ENCODE peak calls at places on chromosomes 3 and 15, in ten cellular contexts. I, Q, N, H, R, E, X, P, A and O are unnamed samples.

GRCh38 chr15:52011711-52012144 is 7.3 kb upstream of the MAPK6 start:
- DNase-seq in I (no peak), Q (no peak), N (no peak), H (no peak), R (no peak), E (no peak), X (no peak), P (no peak), A (no peak), O (no peak)

GRCh38 chr3:137946341-137946973 is 63.5 kb upstream of the CLDN18 start:
- DNase-seq in I (peak), Q (peak), N (peak), H (peak), R (no peak), E (peak), X (peak), P (peak), A (peak), O (peak)

GRCh38 chr3:99781761-99782160 is 35.9 kb upstream of the CMSS1 start:
- DNase-seq in I (no peak), Q (no peak), N (no peak), H (peak), R (no peak), E (no peak), X (no peak), P (no peak), A (no peak), O (no peak)

GRCh38 chr3:49519916-49520385 is 34.3 kb upstream of the BSN start:
- DNase-seq in I (no peak), Q (no peak), N (no peak), H (no peak), R (no peak), E (no peak), X (no peak), P (no peak), A (no peak), O (peak)

GRCh38 chr3:116165190-116165589 is 280.1 kb downstream of the LSAMP start:
- DNase-seq in I (no peak), Q (no peak), N (no peak), H (no peak), R (no peak), E (no peak), X (no peak), P (no peak), A (no peak), O (no peak)

GRCh38 chr15:75178171-75178937 is 23.3 kb upstream of the C15orf39 start:
- DNase-seq in I (peak), Q (peak), N (peak), H (no peak), R (peak), E (peak), X (peak), P (no peak), A (peak), O (peak)

GRCh38 chr3:8972614-8973013 is 9.3 kb upstream of the RAD18 start:
- DNase-seq in I (no peak), Q (no peak), N (no peak), H (peak), R (no peak), E (peak), X (no peak), P (no peak), A (no peak), O (no peak)

GRCh38 chr3:113660901-113661300 is 35.5 kb downstream of the USF3 start:
- DNase-seq in I (no peak), Q (no peak), N (peak), H (peak), R (no peak), E (no peak), X (no peak), P (no peak), A (peak), O (peak)

GRCh38 chr3:170038434-170039110 is 777 bp downstream of the GPR160 start:
- DNase-seq in I (no peak), Q (no peak), N (no peak), H (no peak), R (peak), E (peak), X (peak), P (no peak), A (peak), O (no peak)

GRCh38 chr3:50423543-50423942 is 64.2 kb upstream of the TMEM115 start:
- DNase-seq in I (no peak), Q (no peak), N (no peak), H (no peak), R (no peak), E (no peak), X (peak), P (no peak), A (peak), O (no peak)

GRCh38 chr15:60243769-60244168 is 154.0 kb downstream of the ANXA2 start:
- DNase-seq in I (no peak), Q (no peak), N (no peak), H (no peak), R (no peak), E (no peak), X (no peak), P (no peak), A (no peak), O (no peak)

GRCh38 chr3:113844622-113845222 is 6.1 kb downstream of the GRAMD1C start:
- DNase-seq in I (no peak), Q (no peak), N (no peak), H (peak), R (no peak), E (peak), X (no peak), P (peak), A (no peak), O (no peak)

GRCh38 chr15:31930967-31931366 is 99.3 kb upstream of the CHRNA7 start:
- DNase-seq in I (no peak), Q (no peak), N (no peak), H (no peak), R (no peak), E (no peak), X (no peak), P (no peak), A (no peak), O (no peak)

GRCh38 chr15:40847225-40847961 is 3.5 kb downstream of the SPINT1 start:
- DNase-seq in I (no peak), Q (peak), N (peak), H (peak), R (no peak), E (no peak), X (peak), P (peak), A (peak), O (peak)

GRCh38 chr3:145776782-145777408 is 384.1 kb downstream of the PLOD2 start:
- DNase-seq in I (no peak), Q (peak), N (no peak), H (peak), R (no peak), E (peak), X (peak), P (peak), A (peak), O (no peak)

GRCh38 chr15:25238126-25238525 is 200.7 kb downstream of the UBE3A start:
- DNase-seq in I (no peak), Q (no peak), N (peak), H (no peak), R (no peak), E (no peak), X (no peak), P (no peak), A (no peak), O (peak)

GRCh38 chr15:37016287-37016686 is 84.1 kb downstream of the MEIS2 start:
- DNase-seq in I (peak), Q (peak), N (peak), H (peak), R (no peak), E (no peak), X (no peak), P (no peak), A (peak), O (no peak)

DNA sequence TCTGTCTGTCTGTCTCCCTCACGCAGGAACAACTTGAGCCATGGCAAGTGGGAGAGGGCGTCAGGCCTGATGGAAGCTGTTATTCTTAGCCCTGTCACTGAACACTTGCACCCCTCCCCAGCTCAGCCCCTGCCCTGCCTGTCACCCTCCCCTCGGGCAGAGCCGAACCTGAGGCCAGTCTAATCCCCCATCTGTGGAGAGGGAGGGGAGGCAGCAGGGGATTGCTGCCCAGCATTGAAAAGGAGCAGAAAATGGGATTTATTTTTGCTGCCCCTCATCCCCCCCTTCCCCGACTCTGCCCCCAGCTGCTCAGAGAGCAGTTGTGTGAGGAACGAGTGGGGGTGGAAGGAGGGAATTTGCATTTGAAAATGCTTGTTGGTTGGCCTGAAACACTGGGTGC is 71.6 kb downstream of the EPHB3 start:
- DNase-seq in I (no peak), Q (no peak), N (no peak), H (no peak), R (no peak), E (no peak), X (no peak), P (no peak), A (no peak), O (no peak)
- TF ChIP-seq POLR2A in I (no peak), Q (no peak), N (no peak), H (no peak), R (no peak), E (no peak), X (no peak), P (no peak), A (no peak), O (no peak)

DNA sequence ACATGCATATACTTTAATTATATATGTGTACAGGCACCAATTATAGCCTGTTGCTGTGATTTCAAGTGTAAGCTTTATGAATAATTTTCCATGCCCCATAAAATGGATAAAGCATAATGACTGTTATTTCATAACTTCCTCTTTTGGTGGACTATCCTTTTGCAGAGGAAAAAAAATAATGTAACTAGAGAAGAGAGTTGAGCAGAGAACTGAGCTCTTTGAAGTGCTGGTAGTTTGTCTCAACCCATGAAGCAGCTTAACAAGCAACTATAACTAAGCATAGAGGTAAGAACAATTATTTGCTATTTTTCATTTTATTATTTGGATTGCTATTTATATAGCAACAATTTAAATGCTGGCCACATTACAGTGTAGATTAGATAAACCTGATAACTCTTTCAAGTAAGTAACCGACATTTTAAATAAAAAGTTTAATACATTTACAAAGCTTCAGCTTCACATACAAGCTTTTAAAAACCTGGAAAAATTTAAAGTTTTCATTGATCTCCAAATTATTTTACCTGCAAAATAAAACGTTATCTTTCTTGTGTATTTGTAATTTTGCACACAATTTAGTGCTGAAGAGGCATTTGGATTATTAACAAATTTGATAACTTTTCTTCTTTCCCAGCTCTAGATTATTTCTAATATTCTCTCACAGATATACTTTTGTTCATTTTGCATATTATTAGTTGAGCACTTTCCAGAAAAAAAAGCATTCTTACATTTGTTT is 24.4 kb upstream of the MBNL1 start:
- DNase-seq in I (no peak), Q (no peak), N (no peak), H (no peak), R (no peak), E (peak), X (no peak), P (no peak), A (no peak), O (no peak)
- TF ChIP-seq POLR2A in I (no peak), Q (no peak), N (no peak), H (no peak), R (no peak), E (peak), X (no peak), P (no peak), A (no peak), O (no peak)

GRCh38 chr15:58749532-58750337 is at the start of gene ADAM10:
- DNase-seq in I (peak), Q (peak), N (peak), H (peak), R (peak), E (peak), X (peak), P (peak), A (peak), O (peak)
- TF ChIP-seq POLR2A in I (peak), Q (peak), N (peak), H (peak), R (peak), E (peak), X (peak), P (peak), A (peak), O (peak)

DNA sequence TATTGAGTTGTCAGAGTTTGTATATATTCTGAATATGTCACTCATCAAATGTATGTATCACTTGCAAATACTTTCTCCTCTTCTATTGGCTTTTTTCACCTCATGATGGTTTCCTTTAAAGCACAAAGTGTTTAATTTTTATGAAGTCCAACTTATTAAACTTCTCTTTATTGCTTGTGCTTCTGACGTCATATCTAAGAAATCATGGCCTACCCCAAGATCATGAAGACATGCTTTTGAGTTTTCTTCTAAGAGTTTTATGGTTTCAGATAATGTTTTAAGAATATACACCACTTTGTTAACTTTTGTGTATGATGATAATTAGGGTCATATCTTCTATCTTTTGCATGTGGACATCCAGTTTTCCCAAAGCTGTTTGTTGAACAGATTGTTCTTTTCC is 417.2 kb upstream of the ATP10A start:
- DNase-seq in I (no peak), Q (no peak), N (no peak), H (no peak), R (no peak), E (no peak), X (no peak), P (no peak), A (no peak), O (no peak)
- TF ChIP-seq POLR2A in I (no peak), Q (no peak), N (no peak), H (no peak), R (no peak), E (no peak), X (no peak), P (no peak), A (no peak), O (no peak)

DNA sequence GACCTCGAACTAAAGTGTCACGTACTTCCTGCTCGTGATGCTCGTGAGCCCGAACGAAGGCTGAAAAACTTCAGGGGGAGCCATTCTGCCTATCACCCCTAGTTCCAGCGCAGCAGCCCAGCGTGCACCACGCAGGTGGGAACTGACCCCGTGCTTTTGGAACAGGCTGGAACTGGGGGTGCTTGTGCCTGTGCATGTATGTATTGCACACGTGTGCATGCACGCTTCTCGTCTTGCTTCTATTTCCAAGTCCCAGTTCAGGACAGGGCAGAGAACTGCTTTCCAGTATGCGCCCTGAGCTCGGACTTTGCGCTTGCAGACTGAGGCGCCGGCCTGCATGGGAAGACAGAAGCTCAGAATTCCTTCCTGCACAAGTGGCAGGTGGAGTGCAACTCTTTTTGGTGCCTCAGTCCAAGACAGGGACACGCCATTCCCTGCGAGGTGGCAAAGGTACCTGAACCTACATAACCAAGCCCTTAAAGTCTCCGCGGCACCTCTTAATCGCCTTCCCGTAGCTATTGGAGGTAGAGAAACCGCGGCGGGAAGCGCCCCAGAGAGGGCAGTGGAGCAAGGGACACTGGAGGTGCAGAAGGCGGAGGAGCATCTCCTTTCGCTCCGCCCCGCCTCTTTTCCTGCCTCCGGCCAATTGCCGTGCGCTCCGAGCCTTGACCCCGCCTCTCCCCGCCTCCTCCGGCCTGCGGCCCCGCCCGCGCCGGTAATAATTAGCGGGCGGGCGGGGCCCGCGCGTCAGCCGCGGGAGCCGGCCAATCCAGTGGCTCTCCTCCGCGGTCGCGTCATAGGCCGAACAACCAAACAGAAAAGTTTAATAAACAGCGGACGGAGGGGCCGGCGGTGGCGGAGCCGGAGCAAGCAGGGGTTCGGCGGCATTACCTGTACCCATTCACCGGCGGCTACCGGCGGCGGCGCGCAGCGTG is at the start of gene ZFAND6:
- DNase-seq in I (peak), Q (peak), N (peak), H (peak), R (peak), E (peak), X (peak), P (peak), A (peak), O (peak)
- TF ChIP-seq POLR2A in I (peak), Q (peak), N (peak), H (peak), R (peak), E (peak), X (no peak), P (peak), A (peak), O (peak)

GRCh38 chr3:23859839-23860382 is 54.2 kb downstream of the UBE2E1 start:
- DNase-seq in I (no peak), Q (no peak), N (no peak), H (no peak), R (no peak), E (no peak), X (no peak), P (no peak), A (no peak), O (no peak)
- TF ChIP-seq POLR2A in I (no peak), Q (no peak), N (no peak), H (no peak), R (no peak), E (no peak), X (no peak), P (no peak), A (no peak), O (no peak)